ENCODE peak calls at places on chromosome 18, in eight cellular contexts. One of them, this sample, is unnamed.

GRCh38 chr18:9069482-9070059 is 32.9 kb upstream of the NDUFV2 start:
- DNase-seq in K562: no peak
- DNase-seq in heart right ventricle: no peak
- DNase-seq in colonic mucosa: peak; percentile 22
- DNase-seq in body of pancreas: no peak
- DNase-seq in heart left ventricle: peak; percentile 32
- DNase-seq in lung: no peak
- DNase-seq in esophagus squamous epithelium: no peak
- DNase-seq in this sample: no peak

GRCh38 chr18:46518438-46518837 is 138.6 kb downstream of the LOXHD1 start:
- DNase-seq in K562: no peak
- DNase-seq in heart right ventricle: peak; percentile 45
- DNase-seq in colonic mucosa: no peak
- DNase-seq in body of pancreas: no peak
- DNase-seq in heart left ventricle: peak; percentile 41
- DNase-seq in lung: no peak
- DNase-seq in esophagus squamous epithelium: no peak
- DNase-seq in this sample: no peak

GRCh38 chr18:34875150-34875549 is 165.1 kb downstream of the DTNA start:
- DNase-seq in K562: no peak
- DNase-seq in heart right ventricle: no peak
- DNase-seq in colonic mucosa: no peak
- DNase-seq in body of pancreas: no peak
- DNase-seq in heart left ventricle: no peak
- DNase-seq in lung: no peak
- DNase-seq in esophagus squamous epithelium: no peak
- DNase-seq in this sample: no peak

GRCh38 chr18:35239314-35239713 is 1.5 kb upstream of the ZNF397 start:
- DNase-seq in K562: peak; percentile 36
- DNase-seq in heart right ventricle: no peak
- DNase-seq in colonic mucosa: no peak
- DNase-seq in body of pancreas: no peak
- DNase-seq in heart left ventricle: no peak
- DNase-seq in lung: no peak
- DNase-seq in esophagus squamous epithelium: no peak
- DNase-seq in this sample: no peak

GRCh38 chr18:23918395-23919032 is 96.0 kb upstream of the TTC39C start:
- DNase-seq in K562: peak; percentile 68
- DNase-seq in heart right ventricle: peak; percentile 66
- DNase-seq in colonic mucosa: peak; percentile 83
- DNase-seq in body of pancreas: peak; percentile 74
- DNase-seq in heart left ventricle: peak; percentile 68
- DNase-seq in lung: peak; percentile 65
- DNase-seq in esophagus squamous epithelium: no peak
- DNase-seq in this sample: peak; percentile 83

GRCh38 chr18:9066817-9067306 is 35.6 kb upstream of the NDUFV2 start:
- DNase-seq in K562: peak; percentile 44
- DNase-seq in heart right ventricle: no peak
- DNase-seq in colonic mucosa: no peak
- DNase-seq in body of pancreas: no peak
- DNase-seq in heart left ventricle: no peak
- DNase-seq in lung: no peak
- DNase-seq in esophagus squamous epithelium: no peak
- DNase-seq in this sample: no peak

GRCh38 chr18:77101410-77102245 is 31.0 kb downstream of the MBP start:
- DNase-seq in K562: no peak
- DNase-seq in heart right ventricle: peak; percentile 66
- DNase-seq in colonic mucosa: peak; percentile 69
- DNase-seq in body of pancreas: peak; percentile 51
- DNase-seq in heart left ventricle: peak; percentile 72
- DNase-seq in lung: peak; percentile 79
- DNase-seq in esophagus squamous epithelium: peak; percentile 38
- DNase-seq in this sample: peak; percentile 90

GRCh38 chr18:49521251-49521650 is 34.2 kb upstream of the C18orf32 start:
- DNase-seq in K562: no peak
- DNase-seq in heart right ventricle: no peak
- DNase-seq in colonic mucosa: no peak
- DNase-seq in body of pancreas: no peak
- DNase-seq in heart left ventricle: no peak
- DNase-seq in lung: no peak
- DNase-seq in esophagus squamous epithelium: no peak
- DNase-seq in this sample: no peak

GRCh38 chr18:60549338-60549960 is 176.9 kb upstream of the MC4R start:
- DNase-seq in K562: peak; percentile 42
- DNase-seq in heart right ventricle: no peak
- DNase-seq in colonic mucosa: no peak
- DNase-seq in body of pancreas: peak; percentile 34
- DNase-seq in heart left ventricle: no peak
- DNase-seq in lung: no peak
- DNase-seq in esophagus squamous epithelium: no peak
- DNase-seq in this sample: no peak

GRCh38 chr18:45981852-45982251 is 14.7 kb upstream of the EPG5 start:
- DNase-seq in K562: no peak
- DNase-seq in heart right ventricle: no peak
- DNase-seq in colonic mucosa: no peak
- DNase-seq in body of pancreas: no peak
- DNase-seq in heart left ventricle: no peak
- DNase-seq in lung: no peak
- DNase-seq in esophagus squamous epithelium: no peak
- DNase-seq in this sample: no peak

GRCh38 chr18:76783786-76784484 is 38.4 kb upstream of the ZNF236 start:
- DNase-seq in K562: no peak
- DNase-seq in heart right ventricle: no peak
- DNase-seq in colonic mucosa: no peak
- DNase-seq in body of pancreas: no peak
- DNase-seq in heart left ventricle: no peak
- DNase-seq in lung: no peak
- DNase-seq in esophagus squamous epithelium: no peak
- DNase-seq in this sample: no peak

GRCh38 chr18:31280502-31280901 is 37.5 kb upstream of the DSG1 start:
- DNase-seq in K562: no peak
- DNase-seq in heart right ventricle: no peak
- DNase-seq in colonic mucosa: no peak
- DNase-seq in body of pancreas: no peak
- DNase-seq in heart left ventricle: no peak
- DNase-seq in lung: no peak
- DNase-seq in esophagus squamous epithelium: no peak
- DNase-seq in this sample: no peak

GRCh38 chr18:35444636-35445035 is 53.1 kb downstream of the INO80C start:
- DNase-seq in K562: no peak
- DNase-seq in heart right ventricle: no peak
- DNase-seq in colonic mucosa: no peak
- DNase-seq in body of pancreas: no peak
- DNase-seq in heart left ventricle: no peak
- DNase-seq in lung: no peak
- DNase-seq in esophagus squamous epithelium: no peak
- DNase-seq in this sample: no peak

GRCh38 chr18:37661478-37661877 is 95.9 kb upstream of the CELF4 start:
- DNase-seq in K562: no peak
- DNase-seq in heart right ventricle: no peak
- DNase-seq in colonic mucosa: no peak
- DNase-seq in body of pancreas: no peak
- DNase-seq in heart left ventricle: no peak
- DNase-seq in lung: peak; percentile 25
- DNase-seq in esophagus squamous epithelium: no peak
- DNase-seq in this sample: no peak

GRCh38 chr18:23049698-23050373 is 85.4 kb upstream of the CABLES1 start:
- DNase-seq in K562: no peak
- DNase-seq in heart right ventricle: no peak
- DNase-seq in colonic mucosa: no peak
- DNase-seq in body of pancreas: no peak
- DNase-seq in heart left ventricle: no peak
- DNase-seq in lung: no peak
- DNase-seq in esophagus squamous epithelium: no peak
- DNase-seq in this sample: no peak

GRCh38 chr18:52395146-52395852 is 55.3 kb downstream of the DCC start:
- DNase-seq in K562: no peak
- DNase-seq in heart right ventricle: no peak
- DNase-seq in colonic mucosa: no peak
- DNase-seq in body of pancreas: no peak
- DNase-seq in heart left ventricle: no peak
- DNase-seq in lung: no peak
- DNase-seq in esophagus squamous epithelium: no peak
- DNase-seq in this sample: no peak

GRCh38 chr18:8389391-8390340 is 219.6 kb upstream of the RAB12 start:
- DNase-seq in K562: peak; percentile 75
- DNase-seq in heart right ventricle: peak; percentile 59
- DNase-seq in colonic mucosa: peak; percentile 69
- DNase-seq in body of pancreas: peak; percentile 74
- DNase-seq in heart left ventricle: peak; percentile 54
- DNase-seq in lung: peak; percentile 75
- DNase-seq in esophagus squamous epithelium: no peak
- DNase-seq in this sample: peak; percentile 72

GRCh38 chr18:57437782-57438668 is 2.9 kb downstream of the ONECUT2 start:
- DNase-seq in K562: no peak
- DNase-seq in heart right ventricle: no peak
- DNase-seq in colonic mucosa: peak; percentile 55
- DNase-seq in body of pancreas: peak; percentile 64
- DNase-seq in heart left ventricle: peak; percentile 45
- DNase-seq in lung: no peak
- DNase-seq in esophagus squamous epithelium: no peak
- DNase-seq in this sample: no peak

GRCh38 chr18:79615586-79615985 is 64.0 kb upstream of the CTDP1 start:
- DNase-seq in K562: no peak
- DNase-seq in heart right ventricle: no peak
- DNase-seq in colonic mucosa: no peak
- DNase-seq in body of pancreas: peak; percentile 2
- DNase-seq in heart left ventricle: no peak
- DNase-seq in lung: no peak
- DNase-seq in esophagus squamous epithelium: no peak
- DNase-seq in this sample: no peak

GRCh38 chr18:75212626-75213110 is 2.1 kb downstream of the TSHZ1 start:
- DNase-seq in K562: no peak
- DNase-seq in heart right ventricle: no peak
- DNase-seq in colonic mucosa: peak; percentile 36
- DNase-seq in body of pancreas: no peak
- DNase-seq in heart left ventricle: no peak
- DNase-seq in lung: no peak
- DNase-seq in esophagus squamous epithelium: no peak
- DNase-seq in this sample: no peak

GRCh38 chr18:75213610-75214009 is 3.0 kb downstream of the TSHZ1 start:
- DNase-seq in K562: no peak
- DNase-seq in heart right ventricle: no peak
- DNase-seq in colonic mucosa: no peak
- DNase-seq in body of pancreas: no peak
- DNase-seq in heart left ventricle: no peak
- DNase-seq in lung: no peak
- DNase-seq in esophagus squamous epithelium: no peak
- DNase-seq in this sample: no peak

GRCh38 chr18:75211002-75211621 is 515 bp downstream of the TSHZ1 start:
- DNase-seq in K562: no peak
- DNase-seq in heart right ventricle: peak; percentile 32
- DNase-seq in colonic mucosa: peak; percentile 36
- DNase-seq in body of pancreas: no peak
- DNase-seq in heart left ventricle: no peak
- DNase-seq in lung: no peak
- DNase-seq in esophagus squamous epithelium: no peak
- DNase-seq in this sample: no peak

GRCh38 chr18:75210274-75211001 is at the start of gene TSHZ1:
- DNase-seq in K562: peak; percentile 85
- DNase-seq in heart right ventricle: no peak
- DNase-seq in colonic mucosa: peak; percentile 91
- DNase-seq in body of pancreas: peak; percentile 73
- DNase-seq in heart left ventricle: peak; percentile 75
- DNase-seq in lung: peak; percentile 68
- DNase-seq in esophagus squamous epithelium: peak; percentile 46
- DNase-seq in this sample: peak; percentile 66

GRCh38 chr18:75211721-75212625 is 1.4 kb downstream of the TSHZ1 start:
- DNase-seq in K562: peak; percentile 44
- DNase-seq in heart right ventricle: peak; percentile 57
- DNase-seq in colonic mucosa: peak; percentile 64
- DNase-seq in body of pancreas: peak; percentile 36
- DNase-seq in heart left ventricle: peak; percentile 65
- DNase-seq in lung: peak; percentile 39
- DNase-seq in esophagus squamous epithelium: no peak
- DNase-seq in this sample: no peak
- H3K4me1 ChIP-seq in K562: peaks cover 25% of the 10 kb centered on the region
- H3K4me1 ChIP-seq in heart right ventricle: no peaks in the 10 kb centered on the region
- H3K4me1 ChIP-seq in colonic mucosa: peaks cover 27% of the 10 kb centered on the region
- H3K4me1 ChIP-seq in body of pancreas: peaks cover 45% of the 10 kb centered on the region
- H3K4me1 ChIP-seq in heart left ventricle: peaks cover 50% of the 10 kb centered on the region
- H3K4me1 ChIP-seq in lung: peaks cover 10% of the 10 kb centered on the region
- H3K4me1 ChIP-seq in esophagus squamous epithelium: peaks cover 71% of the 10 kb centered on the region
- H3K4me1 ChIP-seq in this sample: peaks cover 38% of the 10 kb centered on the region

GRCh38 chr18:1261054-1261453 is 356.4 kb downstream of the ADCYAP1 start:
- DNase-seq in K562: no peak
- DNase-seq in heart right ventricle: no peak
- DNase-seq in colonic mucosa: no peak
- DNase-seq in body of pancreas: no peak
- DNase-seq in heart left ventricle: no peak
- DNase-seq in lung: no peak
- DNase-seq in esophagus squamous epithelium: no peak
- DNase-seq in this sample: no peak
- TF ChIP-seq CTCF in K562: no peak
- TF ChIP-seq CTCF in heart right ventricle: no peak
- TF ChIP-seq CTCF in colonic mucosa: no peak
- TF ChIP-seq CTCF in body of pancreas: no peak
- TF ChIP-seq CTCF in heart left ventricle: no peak
- TF ChIP-seq CTCF in lung: no peak
- TF ChIP-seq CTCF in esophagus squamous epithelium: no peak
- TF ChIP-seq CTCF in this sample: no peak

GRCh38 chr18:13378150-13378549 is 159.6 kb downstream of the LDLRAD4 start:
- DNase-seq in K562: no peak
- DNase-seq in heart right ventricle: no peak
- DNase-seq in colonic mucosa: no peak
- DNase-seq in body of pancreas: no peak
- DNase-seq in heart left ventricle: no peak
- DNase-seq in lung: no peak
- DNase-seq in esophagus squamous epithelium: no peak
- DNase-seq in this sample: no peak

GRCh38 chr18:13381331-13381730 is 162.8 kb downstream of the LDLRAD4 start:
- DNase-seq in K562: no peak
- DNase-seq in heart right ventricle: no peak
- DNase-seq in colonic mucosa: no peak
- DNase-seq in body of pancreas: no peak
- DNase-seq in heart left ventricle: no peak
- DNase-seq in lung: no peak
- DNase-seq in esophagus squamous epithelium: no peak
- DNase-seq in this sample: no peak

GRCh38 chr18:13380671-13381070 is 162.1 kb downstream of the LDLRAD4 start:
- DNase-seq in K562: no peak
- DNase-seq in heart right ventricle: no peak
- DNase-seq in colonic mucosa: no peak
- DNase-seq in body of pancreas: no peak
- DNase-seq in heart left ventricle: no peak
- DNase-seq in lung: no peak
- DNase-seq in esophagus squamous epithelium: no peak
- DNase-seq in this sample: no peak

GRCh38 chr18:13379062-13379800 is 160.7 kb downstream of the LDLRAD4 start:
- DNase-seq in K562: no peak
- DNase-seq in heart right ventricle: no peak
- DNase-seq in colonic mucosa: no peak
- DNase-seq in body of pancreas: no peak
- DNase-seq in heart left ventricle: no peak
- DNase-seq in lung: no peak
- DNase-seq in esophagus squamous epithelium: no peak
- DNase-seq in this sample: no peak

GRCh38 chr18:13379930-13380665 is 161.5 kb downstream of the LDLRAD4 start:
- DNase-seq in K562: no peak
- DNase-seq in heart right ventricle: peak; percentile 58
- DNase-seq in colonic mucosa: no peak
- DNase-seq in body of pancreas: no peak
- DNase-seq in heart left ventricle: no peak
- DNase-seq in lung: no peak
- DNase-seq in esophagus squamous epithelium: no peak
- DNase-seq in this sample: no peak
- H3K4me1 ChIP-seq in K562: no peaks in the 10 kb centered on the region
- H3K4me1 ChIP-seq in heart right ventricle: peaks cover 18% of the 10 kb centered on the region
- H3K4me1 ChIP-seq in colonic mucosa: peaks cover 8% of the 10 kb centered on the region
- H3K4me1 ChIP-seq in body of pancreas: peaks cover 10% of the 10 kb centered on the region
- H3K4me1 ChIP-seq in heart left ventricle: peaks cover 74% of the 10 kb centered on the region
- H3K4me1 ChIP-seq in lung: peaks cover 14% of the 10 kb centered on the region
- H3K4me1 ChIP-seq in esophagus squamous epithelium: peaks cover 63% of the 10 kb centered on the region
- H3K4me1 ChIP-seq in this sample: peaks cover 70% of the 10 kb centered on the region

GRCh38 chr18:55096261-55097026 is 137.2 kb upstream of the CCDC68 start:
- DNase-seq in K562: peak; percentile 54
- DNase-seq in heart right ventricle: no peak
- DNase-seq in colonic mucosa: peak; percentile 36
- DNase-seq in body of pancreas: no peak
- DNase-seq in heart left ventricle: peak; percentile 44
- DNase-seq in lung: no peak
- DNase-seq in esophagus squamous epithelium: no peak
- DNase-seq in this sample: peak; percentile 32
- TF ChIP-seq CTCF in K562: peak; percentile 54
- TF ChIP-seq CTCF in heart right ventricle: peak; percentile 44
- TF ChIP-seq CTCF in colonic mucosa: no peak
- TF ChIP-seq CTCF in body of pancreas: no peak
- TF ChIP-seq CTCF in heart left ventricle: peak; percentile 29
- TF ChIP-seq CTCF in lung: peak; percentile 31
- TF ChIP-seq CTCF in esophagus squamous epithelium: peak; percentile 19
- TF ChIP-seq CTCF in this sample: peak; percentile 12

This sample was measured in tibial artery.